ENCODE peak calls at places on chromosomes 11 and 22, in five cellular contexts. C, I, H, N and G are unnamed samples.

GRCh38 chr11:86174101-86175046 is 70.2 kb upstream of the EED start:
- DNase-seq in C (peak; percentile 76), I (no peak), H (no peak), N (no peak), G (no peak)

GRCh38 chr11:109512680-109513079 is 90.7 kb downstream of the C11orf87 start:
- DNase-seq in C (no peak), I (no peak), H (no peak), N (no peak), G (no peak)

GRCh38 chr11:67301313-67301921 is 1.9 kb upstream of the SSH3 start:
- DNase-seq in C (no peak), I (no peak), H (no peak), N (no peak), G (no peak)

GRCh38 chr11:90134420-90135003 is at the start of gene NAALAD2:
- DNase-seq in C (peak; percentile 7), I (no peak), H (peak; percentile 65), N (no peak), G (no peak)

GRCh38 chr22:21714784-21715183 is 20.8 kb downstream of the YPEL1 start:
- DNase-seq in C (no peak), I (no peak), H (no peak), N (no peak), G (no peak)

GRCh38 chr11:113504071-113504470 is 28.9 kb upstream of the DRD2 start:
- DNase-seq in C (no peak), I (no peak), H (no peak), N (no peak), G (no peak)

GRCh38 chr22:41513391-41513790 is 30.9 kb downstream of the POLR3H start:
- DNase-seq in C (no peak), I (no peak), H (no peak), N (no peak), G (no peak)

GRCh38 chr11:70064726-70065317 is 13.3 kb upstream of the ANO1 start:
- DNase-seq in C (no peak), I (no peak), H (no peak), N (no peak), G (no peak)

GRCh38 chr11:61756452-61757212 is 4.2 kb downstream of the MYRF start:
- DNase-seq in C (peak; percentile 74), I (no peak), H (no peak), N (peak; percentile 73), G (peak; percentile 65)

GRCh38 chr11:75896843-75897419 is 81.9 kb downstream of the UVRAG start:
- DNase-seq in C (peak; percentile 26), I (no peak), H (no peak), N (no peak), G (no peak)

GRCh38 chr11:58762284-58763119 is 30.8 kb upstream of the GLYAT start:
- DNase-seq in C (no peak), I (no peak), H (no peak), N (no peak), G (no peak)

GRCh38 chr22:31952459-31952858 is 8.1 kb downstream of the YWHAH start:
- DNase-seq in C (no peak), I (no peak), H (no peak), N (no peak), G (no peak)

GRCh38 chr11:118156531-118157185 is 4.0 kb upstream of the SCN4B start:
- DNase-seq in C (peak; percentile 53), I (no peak), H (no peak), N (no peak), G (no peak)

GRCh38 chr11:70933986-70934583 is 318.3 kb downstream of the SHANK2 start:
- DNase-seq in C (no peak), I (no peak), H (no peak), N (no peak), G (no peak)

GRCh38 chr22:40128989-40129388 is 48.7 kb upstream of the TNRC6B start:
- DNase-seq in C (no peak), I (peak; percentile 36), H (no peak), N (no peak), G (peak; percentile 19)

GRCh38 chr22:49015993-49016908 is 811.4 kb downstream of the BRD1 start:
- DNase-seq in C (no peak), I (no peak), H (no peak), N (no peak), G (no peak)

GRCh38 chr11:83639995-83640758 is 354.0 kb upstream of the CCDC90B start:
- DNase-seq in C (no peak), I (no peak), H (no peak), N (no peak), G (no peak)

GRCh38 chr11:76686261-76687079 is 15.9 kb upstream of the LRRC32 start:
- DNase-seq in C (no peak), I (no peak), H (no peak), N (no peak), G (peak; percentile 61)

GRCh38 chr22:45552580-45553332 is 50.1 kb downstream of the FBLN1 start:
- DNase-seq in C (no peak), I (no peak), H (no peak), N (no peak), G (no peak)

GRCh38 chr22:22036588-22036987 is 54.0 kb upstream of the TOP3B start:
- DNase-seq in C (no peak), I (no peak), H (no peak), N (no peak), G (no peak)

GRCh38 chr11:111735262-111736116 is 30.7 kb downstream of the PPP2R1B start:
- DNase-seq in C (no peak), I (no peak), H (no peak), N (no peak), G (no peak)

GRCh38 chr22:35342390-35342789 is 38.5 kb upstream of the HMOX1 start:
- DNase-seq in C (no peak), I (no peak), H (no peak), N (no peak), G (no peak)

GRCh38 chr22:19291218-19291579 is 320 bp downstream of the CLTCL1 start:
- DNase-seq in C (peak; percentile 88), I (peak; percentile 21), H (no peak), N (no peak), G (no peak)

GRCh38 chr22:34946339-34946985 is 119.5 kb upstream of the ISX start:
- DNase-seq in C (no peak), I (no peak), H (no peak), N (peak; percentile 20), G (no peak)

GRCh38 chr11:30432716-30433115 is 109.8 kb downstream of the ARL14EP start:
- DNase-seq in C (no peak), I (no peak), H (no peak), N (no peak), G (no peak)

DNA sequence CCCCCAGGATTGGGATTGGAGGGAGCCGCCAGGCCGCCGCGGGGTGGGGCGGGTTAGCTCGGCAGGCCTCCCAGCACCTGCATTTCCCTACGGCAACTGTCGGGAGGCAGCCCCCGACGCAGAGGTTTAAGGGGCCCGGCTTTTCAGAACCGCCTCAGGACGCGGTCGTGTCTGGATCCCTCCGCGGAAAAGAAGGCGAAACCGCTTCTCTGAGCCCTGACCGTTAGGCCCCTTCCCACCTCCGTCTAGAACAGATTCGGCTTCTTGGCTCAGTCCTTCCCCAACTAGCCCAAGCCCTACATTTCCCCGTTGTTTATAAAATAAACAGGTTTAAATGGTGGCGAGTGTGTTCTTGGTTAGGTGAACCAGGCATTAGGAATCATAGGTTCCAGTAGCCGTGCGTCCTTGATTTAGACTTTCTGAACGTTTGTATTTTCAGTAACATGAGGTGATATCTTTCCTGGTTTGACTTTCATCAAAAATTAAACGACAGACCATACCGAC is 1.0 kb upstream of the HSPA8 start:
- DNase-seq in C (peak; percentile 67), I (no peak), H (no peak), N (no peak), G (no peak)
- TF ChIP-seq POLR2A in C (peak; percentile 37), I (no peak), H (peak; percentile 48), N (peak; percentile 64), G (peak; percentile 64)

GRCh38 chr11:18704698-18705097 is 6.1 kb downstream of the TMEM86A start:
- DNase-seq in C (no peak), I (no peak), H (no peak), N (no peak), G (no peak)

GRCh38 chr11:18701614-18702216 is 3.1 kb downstream of the TMEM86A start:
- DNase-seq in C (no peak), I (no peak), H (no peak), N (no peak), G (no peak)

GRCh38 chr11:18700872-18701271 is 2.3 kb downstream of the TMEM86A start:
- DNase-seq in C (no peak), I (no peak), H (no peak), N (no peak), G (no peak)

GRCh38 chr11:18704045-18704645 is 5.6 kb downstream of the TMEM86A start:
- DNase-seq in C (no peak), I (no peak), H (no peak), N (no peak), G (no peak)

GRCh38 chr11:18703001-18703763 is 4.6 kb downstream of the TMEM86A start:
- DNase-seq in C (no peak), I (no peak), H (no peak), N (no peak), G (no peak)
- TF ChIP-seq TAF1 in C (no peak), I (no peak), H (no peak), N (no peak), G (no peak)

GRCh38 chr11:66070604-66071325 is 693 bp downstream of the PACS1 start:
- DNase-seq in C (peak; percentile 74), I (no peak), H (no peak), N (no peak), G (peak; percentile 40)

GRCh38 chr11:66071326-66071870 is 1.3 kb downstream of the PACS1 start:
- DNase-seq in C (no peak), I (no peak), H (no peak), N (no peak), G (no peak)

GRCh38 chr11:66068154-66068821 is 1.8 kb upstream of the PACS1 start:
- DNase-seq in C (peak; percentile 68), I (no peak), H (peak; percentile 68), N (no peak), G (peak; percentile 60)

GRCh38 chr11:66068923-66069714 is 953 bp upstream of the PACS1 start:
- DNase-seq in C (no peak), I (no peak), H (no peak), N (no peak), G (no peak)

DNA sequence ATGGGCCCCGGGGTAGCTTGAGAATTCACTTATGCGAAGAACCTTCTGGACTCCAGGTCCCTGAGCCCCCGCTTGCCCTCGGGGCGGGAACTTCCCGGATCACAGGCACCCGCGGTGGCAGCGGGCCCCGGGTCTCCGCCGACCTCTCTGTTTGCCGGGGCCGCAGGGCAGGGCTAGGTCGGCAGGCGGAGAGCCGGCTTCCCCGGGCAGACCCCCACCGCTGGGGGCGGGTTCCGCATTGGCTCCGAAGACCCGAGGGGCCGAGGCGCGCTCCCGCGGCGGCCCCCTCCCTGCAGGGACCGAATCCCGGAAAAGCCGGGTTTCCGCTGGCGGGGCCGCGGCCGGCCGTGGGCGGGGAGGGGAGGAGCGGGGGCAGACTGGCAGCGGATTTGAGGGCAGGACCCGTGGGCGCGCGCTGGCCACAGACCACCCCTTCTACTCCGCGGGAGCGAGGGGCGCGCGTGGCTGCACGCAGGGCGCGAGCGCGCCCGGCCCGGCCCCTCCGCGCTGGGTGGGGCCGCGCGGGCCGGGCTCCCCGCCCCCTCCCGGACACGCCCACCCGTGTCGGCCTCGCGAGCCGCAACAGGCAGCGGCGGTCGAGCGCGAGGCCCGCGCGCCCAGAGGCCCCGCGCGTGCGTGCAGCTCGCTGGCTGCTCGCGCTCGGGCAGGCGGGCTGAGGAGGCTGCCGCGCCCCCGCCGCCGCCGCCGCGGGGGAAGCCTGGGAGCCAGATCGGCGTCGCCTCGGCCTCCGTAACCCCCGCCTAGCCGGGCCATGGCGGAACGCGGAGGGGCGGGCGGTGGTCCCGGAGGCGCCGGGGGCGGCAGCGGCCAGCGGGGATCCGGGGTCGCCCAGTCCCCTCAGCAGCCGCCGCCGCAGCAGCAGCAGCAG is at the start of gene PACS1:
- DNase-seq in C (peak; percentile 92), I (peak; percentile 76), H (peak; percentile 34), N (no peak), G (peak; percentile 78)
- TF ChIP-seq POLR2A in C (peak; percentile 61), I (peak; percentile 39), H (no peak), N (peak; percentile 68), G (peak; percentile 34)

GRCh38 chr11:132358573-132358953 is 988.1 kb downstream of the NTM start:
- DNase-seq in C (no peak), I (no peak), H (no peak), N (no peak), G (no peak)
- TF ChIP-seq TAF1 in C (no peak), I (no peak), H (no peak), N (no peak), G (no peak)